ENCODE peak calls at places on chromosomes 3 and 15, in ten cellular contexts. C is HS-27A; D is glutamatergic neuron; V is stimulated activated CD8-positive, alpha-beta memory T cell treated with anti-CD3 and anti-CD28 coated beads, Interleukin-15, amount 100 ng/mL, for 24 hours; J is HepG2; Z is RPMI8226; B is spleen; G is cardiac fibroblast; Q is GF-D8; I is type B pancreatic cell. A is an unnamed sample.
A peak's percentile ranks its signal among the peaks of the same experiment; 100 is the strongest.

GRCh38 chr15:40959331-40960141 is 6.3 kb downstream of the CHAC1 start:
- DNase-seq in C (no peak), D (no peak), V (no peak), J (no peak), Z (no peak), B (peak; percentile 73), G (no peak), Q (no peak), I (no peak), A (no peak)

GRCh38 chr3:150725548-150725947 is 21.8 kb upstream of the ERICH6 start:
- DNase-seq in C (no peak), D (no peak), V (no peak), J (peak; percentile 40), Z (no peak), B (no peak), G (no peak), Q (no peak), I (no peak), A (peak; percentile 23)

GRCh38 chr3:134449277-134449676 is 36.5 kb downstream of the ANAPC13 start:
- DNase-seq in C (no peak), D (no peak), V (no peak), J (peak; percentile 56), Z (peak; percentile 47), B (no peak), G (peak; percentile 75), Q (no peak), I (no peak), A (peak; percentile 58)

GRCh38 chr15:82093774-82094211 is 48.0 kb upstream of the MEX3B start:
- DNase-seq in C (peak; percentile 94), D (no peak), V (no peak), J (peak; percentile 41), Z (no peak), B (no peak), G (peak; percentile 97), Q (no peak), I (no peak), A (no peak)

GRCh38 chr15:32687556-32687955 is 30.2 kb upstream of the GREM1 start:
- DNase-seq in C (no peak), D (no peak), V (no peak), J (no peak), Z (no peak), B (no peak), G (peak; percentile 87), Q (no peak), I (no peak), A (no peak)

GRCh38 chr3:23546186-23546585 is 259.6 kb upstream of the UBE2E1 start:
- DNase-seq in C (no peak), D (no peak), V (no peak), J (no peak), Z (no peak), B (no peak), G (peak; percentile 83), Q (no peak), I (no peak), A (no peak)

GRCh38 chr15:77650285-77650684 is 17.6 kb upstream of the LINGO1 start:
- DNase-seq in C (no peak), D (peak; percentile 75), V (no peak), J (peak; percentile 29), Z (peak; percentile 36), B (no peak), G (peak; percentile 16), Q (no peak), I (no peak), A (peak; percentile 80)

GRCh38 chr3:25897019-25897418 is 107.1 kb downstream of the OXSM start:
- DNase-seq in C (peak; percentile 38), D (peak; percentile 65), V (no peak), J (peak; percentile 20), Z (peak; percentile 63), B (no peak), G (peak; percentile 27), Q (no peak), I (no peak), A (peak; percentile 49)

GRCh38 chr15:52146776-52147175 is 34.2 kb upstream of the BCL2L10 start:
- DNase-seq in C (no peak), D (no peak), V (no peak), J (no peak), Z (no peak), B (no peak), G (no peak), Q (no peak), I (no peak), A (no peak)

GRCh38 chr3:154022603-154023002 is 98.6 kb upstream of the ARHGEF26 start:
- DNase-seq in C (no peak), D (no peak), V (no peak), J (peak; percentile 82), Z (no peak), B (no peak), G (no peak), Q (no peak), I (no peak), A (no peak)

GRCh38 chr3:166527325-166527724 is 690.1 kb upstream of the BCHE start:
- DNase-seq in C (no peak), D (no peak), V (no peak), J (no peak), Z (no peak), B (no peak), G (no peak), Q (no peak), I (no peak), A (no peak)

GRCh38 chr3:1987983-1988382 is 110.7 kb upstream of the CNTN4 start:
- DNase-seq in C (no peak), D (peak; percentile 36), V (no peak), J (no peak), Z (peak; percentile 8), B (no peak), G (no peak), Q (no peak), I (no peak), A (no peak)

GRCh38 chr3:23760871-23761373 is 44.8 kb upstream of the UBE2E1 start:
- DNase-seq in C (no peak), D (no peak), V (no peak), J (no peak), Z (no peak), B (no peak), G (no peak), Q (no peak), I (no peak), A (no peak)

GRCh38 chr3:86923071-86923476 is 67.9 kb downstream of the VGLL3 start:
- DNase-seq in C (no peak), D (no peak), V (no peak), J (no peak), Z (no peak), B (no peak), G (peak; percentile 90), Q (no peak), I (no peak), A (no peak)

GRCh38 chr3:184466413-184466960 is 86.6 kb downstream of the CHRD start:
- DNase-seq in C (no peak), D (no peak), V (no peak), J (no peak), Z (peak; percentile 55), B (no peak), G (peak; percentile 44), Q (no peak), I (no peak), A (no peak)

GRCh38 chr3:195612075-195612800 is 28.5 kb upstream of the APOD start:
- DNase-seq in C (no peak), D (no peak), V (no peak), J (no peak), Z (no peak), B (no peak), G (no peak), Q (no peak), I (no peak), A (no peak)

GRCh38 chr3:117409256-117409655 is 699.7 kb downstream of the TUSC7 start:
- DNase-seq in C (no peak), D (no peak), V (no peak), J (no peak), Z (no peak), B (no peak), G (no peak), Q (no peak), I (no peak), A (no peak)

GRCh38 chr3:2452249-2452648 is 353.6 kb downstream of the CNTN4 start:
- DNase-seq in C (no peak), D (no peak), V (no peak), J (no peak), Z (no peak), B (no peak), G (no peak), Q (no peak), I (no peak), A (no peak)

GRCh38 chr15:57565326-57565725 is 26.4 kb upstream of the MYZAP start:
- DNase-seq in C (no peak), D (no peak), V (no peak), J (no peak), Z (no peak), B (no peak), G (no peak), Q (peak; percentile 29), I (no peak), A (no peak)

GRCh38 chr15:93296786-93297500 is 207.9 kb upstream of the RGMA start:
- DNase-seq in C (no peak), D (no peak), V (no peak), J (no peak), Z (no peak), B (no peak), G (no peak), Q (no peak), I (no peak), A (peak; percentile 19)

GRCh38 chr3:116966649-116967048 is 257.1 kb downstream of the TUSC7 start:
- DNase-seq in C (no peak), D (no peak), V (no peak), J (no peak), Z (no peak), B (no peak), G (no peak), Q (no peak), I (no peak), A (no peak)

GRCh38 chr15:31392761-31393401 is 66.2 kb downstream of the KLF13 start:
- DNase-seq in C (no peak), D (peak; percentile 64), V (no peak), J (no peak), Z (no peak), B (peak; percentile 89), G (no peak), Q (no peak), I (peak; percentile 69), A (peak; percentile 59)

GRCh38 chr3:58005662-58006061 is 2.6 kb upstream of the FLNB start:
- DNase-seq in C (no peak), D (no peak), V (no peak), J (peak; percentile 74), Z (no peak), B (no peak), G (peak; percentile 96), Q (no peak), I (no peak), A (no peak)

GRCh38 chr15:63156708-63157065 is 590 bp downstream of the RPS27L start:
- DNase-seq in C (no peak), D (peak; percentile 21), V (no peak), J (peak; percentile 25), Z (peak; percentile 72), B (no peak), G (peak; percentile 58), Q (no peak), I (no peak), A (peak; percentile 50)

GRCh38 chr15:72237286-72238224 is 6.6 kb upstream of the PKM start:
- DNase-seq in C (peak; percentile 99), D (no peak), V (no peak), J (peak; percentile 85), Z (peak; percentile 88), B (no peak), G (peak; percentile 97), Q (peak; percentile 87), I (no peak), A (no peak)

GRCh38 chr3:57952208-57952631 is 56.0 kb upstream of the FLNB start:
- DNase-seq in C (no peak), D (peak; percentile 35), V (no peak), J (peak; percentile 49), Z (no peak), B (peak; percentile 64), G (peak; percentile 88), Q (no peak), I (no peak), A (no peak)

GRCh38 chr3:149442845-149443544 is 31.5 kb upstream of the TM4SF4 start:
- DNase-seq in C (no peak), D (no peak), V (no peak), J (no peak), Z (no peak), B (no peak), G (peak; percentile 83), Q (no peak), I (no peak), A (no peak)

GRCh38 chr15:99466701-99467337 is 99.0 kb upstream of the MEF2A start:
- DNase-seq in C (no peak), D (no peak), V (no peak), J (no peak), Z (no peak), B (no peak), G (peak; percentile 73), Q (no peak), I (no peak), A (no peak)